ENCODE peak calls at places on chromosomes 7 and 10, in eight cellular contexts. N is kidney epithelial cell, C is AG09319, X is kidney, D is astrocyte of the spinal cord, A is right lobe of liver, K is OCI-LY7, S is progenitor cell of endocrine pancreas. H is an unnamed sample.
A peak's percentile ranks its signal among the peaks of the same experiment; 100 is the strongest.

GRCh38 chr10:13685885-13686284 is 99.1 kb downstream of the PRPF18 start:
- DNase-seq in N (no peak), C (no peak), X (no peak), D (no peak), A (no peak), K (no peak), S (no peak), H (no peak)

GRCh38 chr7:159031135-159031701 is 113.4 kb downstream of the VIPR2 start:
- DNase-seq in N (no peak), C (no peak), X (peak; percentile 95), D (no peak), A (no peak), K (no peak), S (no peak), H (no peak)

GRCh38 chr7:27145884-27146401 is 1.6 kb downstream of the HOXA6 start:
- DNase-seq in N (no peak), C (no peak), X (peak; percentile 76), D (peak; percentile 61), A (no peak), K (no peak), S (no peak), H (no peak)

GRCh38 chr10:110357252-110357780 is 52.6 kb upstream of the SMNDC1 start:
- DNase-seq in N (peak; percentile 83), C (peak; percentile 87), X (no peak), D (peak; percentile 93), A (no peak), K (peak; percentile 38), S (no peak), H (peak; percentile 96)

GRCh38 chr10:66910676-66911075 is 15.2 kb upstream of the LRRTM3 start:
- DNase-seq in N (no peak), C (no peak), X (no peak), D (no peak), A (no peak), K (no peak), S (no peak), H (no peak)

GRCh38 chr7:87059525-87060287 is at the start of gene ELAPOR2:
- DNase-seq in N (no peak), C (no peak), X (peak; percentile 88), D (peak; percentile 13), A (peak; percentile 69), K (peak; percentile 87), S (peak; percentile 84), H (no peak)

GRCh38 chr10:113158183-113158582 is 208.1 kb downstream of the TCF7L2 start:
- DNase-seq in N (no peak), C (peak; percentile 27), X (no peak), D (no peak), A (no peak), K (no peak), S (no peak), H (peak; percentile 36)

GRCh38 chr10:132149917-132150316 is 36.8 kb upstream of the DPYSL4 start:
- DNase-seq in N (no peak), C (no peak), X (peak; percentile 44), D (no peak), A (peak; percentile 42), K (no peak), S (no peak), H (no peak)

GRCh38 chr7:131076032-131076431 is 251.6 kb upstream of the MKLN1 start:
- DNase-seq in N (no peak), C (no peak), X (no peak), D (peak; percentile 59), A (no peak), K (no peak), S (no peak), H (peak; percentile 74)

GRCh38 chr7:116461500-116461899 is 38.0 kb upstream of the CAV2 start:
- DNase-seq in N (no peak), C (no peak), X (no peak), D (no peak), A (no peak), K (no peak), S (no peak), H (no peak)

GRCh38 chr7:55565693-55566092 is 6.6 kb downstream of the VOPP1 start:
- DNase-seq in N (no peak), C (no peak), X (no peak), D (no peak), A (no peak), K (no peak), S (no peak), H (no peak)

GRCh38 chr10:70537398-70538194 is 59.0 kb downstream of the PALD1 start:
- DNase-seq in N (no peak), C (no peak), X (no peak), D (no peak), A (no peak), K (peak; percentile 45), S (peak; percentile 29), H (no peak)

GRCh38 chr10:30857803-30858202 is 173.9 kb downstream of the ZNF438 start:
- DNase-seq in N (no peak), C (peak; percentile 72), X (no peak), D (peak; percentile 31), A (no peak), K (no peak), S (no peak), H (no peak)

GRCh38 chr10:132878730-132879407 is 63.5 kb downstream of the CFAP46 start:
- DNase-seq in N (no peak), C (no peak), X (peak; percentile 52), D (no peak), A (no peak), K (no peak), S (no peak), H (no peak)

GRCh38 chr7:17598846-17599245 is 300.4 kb downstream of the AHR start:
- DNase-seq in N (no peak), C (no peak), X (no peak), D (no peak), A (no peak), K (no peak), S (no peak), H (peak; percentile 22)

GRCh38 chr10:66329116-66329515 is 596.7 kb upstream of the LRRTM3 start:
- DNase-seq in N (no peak), C (no peak), X (no peak), D (no peak), A (no peak), K (no peak), S (no peak), H (no peak)

GRCh38 chr7:137453356-137453755 is 109.8 kb upstream of the PTN start:
- DNase-seq in N (no peak), C (no peak), X (no peak), D (no peak), A (no peak), K (no peak), S (no peak), H (no peak)

GRCh38 chr10:69936091-69936490 is 116.6 kb upstream of the MACROH2A2 start:
- DNase-seq in N (no peak), C (no peak), X (no peak), D (no peak), A (no peak), K (peak; percentile 58), S (no peak), H (no peak)

DNA sequence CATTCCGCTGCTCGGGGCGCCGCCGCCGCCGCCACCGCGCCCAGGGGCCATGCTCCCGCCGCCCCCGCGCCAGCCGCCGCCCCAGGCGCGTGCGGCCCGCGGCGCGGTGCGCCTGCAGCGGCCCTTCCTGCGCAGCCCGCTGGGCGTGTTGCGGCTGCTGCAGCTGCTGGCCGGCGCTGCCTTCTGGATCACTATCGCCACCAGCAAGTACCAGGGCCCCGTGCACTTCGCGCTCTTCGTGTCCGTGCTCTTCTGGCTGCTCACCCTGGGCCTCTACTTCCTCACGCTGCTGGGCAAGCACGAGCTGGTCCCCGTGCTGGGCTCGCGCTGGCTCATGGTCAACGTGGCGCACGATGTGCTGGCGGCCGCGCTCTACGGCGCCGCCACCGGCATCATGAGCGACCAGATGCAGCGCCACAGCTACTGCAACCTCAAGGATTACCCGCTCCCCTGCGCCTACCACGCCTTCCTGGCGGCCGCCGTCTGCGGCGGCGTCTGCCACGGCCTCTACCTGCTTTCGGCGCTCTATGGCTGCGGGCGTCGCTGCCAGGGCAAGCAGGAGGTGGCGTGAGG is 384 bp downstream of the MARVELD1 start:
- DNase-seq in N (no peak), C (no peak), X (peak; percentile 92), D (peak; percentile 82), A (peak; percentile 81), K (peak; percentile 70), S (peak; percentile 44), H (peak; percentile 75)
- TF ChIP-seq CTCF in N (peak; percentile 26), C (peak; percentile 25), X (peak; percentile 23), D (peak; percentile 40), A (peak; percentile 14), K (peak; percentile 58), S (peak; percentile 36), H (peak; percentile 62)

GRCh38 chr10:118629211-118629610 is 33.8 kb upstream of the PRLHR start:
- DNase-seq in N (no peak), C (no peak), X (no peak), D (no peak), A (no peak), K (no peak), S (no peak), H (no peak)

GRCh38 chr10:118625504-118625903 is 30.1 kb upstream of the PRLHR start:
- DNase-seq in N (no peak), C (no peak), X (no peak), D (no peak), A (no peak), K (no peak), S (no peak), H (no peak)

GRCh38 chr10:118624747-118625146 is 29.3 kb upstream of the PRLHR start:
- DNase-seq in N (no peak), C (no peak), X (no peak), D (no peak), A (no peak), K (no peak), S (no peak), H (no peak)

GRCh38 chr10:118628397-118628796 is 32.9 kb upstream of the PRLHR start:
- DNase-seq in N (no peak), C (no peak), X (no peak), D (no peak), A (no peak), K (no peak), S (no peak), H (no peak)

GRCh38 chr10:118626953-118627352 is 31.5 kb upstream of the PRLHR start:
- DNase-seq in N (no peak), C (no peak), X (no peak), D (no peak), A (no peak), K (peak; percentile 2), S (no peak), H (no peak)
- TF ChIP-seq CTCF in N (peak; percentile 24), C (no peak), X (no peak), D (no peak), A (no peak), K (peak; percentile 59), S (peak; percentile 17), H (peak; percentile 51)

DNA sequence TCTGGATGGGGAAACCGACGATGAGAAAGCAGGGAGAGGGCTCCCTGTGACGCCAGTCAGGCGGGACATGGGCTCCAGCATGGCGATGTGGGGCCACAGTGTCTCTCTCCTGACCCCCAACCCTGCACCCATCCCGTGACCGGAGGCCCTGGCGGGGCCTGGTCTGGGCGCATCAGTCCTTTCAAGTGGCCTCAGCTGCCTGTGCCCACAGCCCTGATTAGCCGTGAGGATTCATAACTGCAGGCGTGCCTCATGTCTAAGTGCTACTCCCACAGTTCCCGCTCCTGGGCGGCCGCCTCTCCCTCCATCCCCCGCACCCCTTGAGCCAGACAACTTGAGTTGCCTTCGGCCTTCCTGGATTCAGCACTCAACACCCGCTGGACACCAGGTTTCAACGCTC is 240.8 kb downstream of the ELFN1 start:
- DNase-seq in N (no peak), C (no peak), X (no peak), D (no peak), A (no peak), K (no peak), S (no peak), H (no peak)
- TF ChIP-seq CTCF in N (no peak), C (no peak), X (no peak), D (no peak), A (no peak), K (no peak), S (no peak), H (no peak)

GRCh38 chr7:73725703-73726466 is 6.4 kb upstream of the STX1A start:
- DNase-seq in N (no peak), C (no peak), X (peak; percentile 93), D (peak; percentile 56), A (peak; percentile 93), K (peak; percentile 79), S (peak; percentile 96), H (peak; percentile 58)
- TF ChIP-seq CTCF in N (peak; percentile 97), C (peak; percentile 99), X (peak; percentile 99), D (peak; percentile 99), A (peak; percentile 98), K (peak; percentile 87), S (peak; percentile 87), H (peak; percentile 93)

H was measured in HFFc6.